ENCODE peak calls at places on chromosomes 16 and 17, in five cellular contexts. A is brain microvascular endothelial cell, N is fibroblast of villous mesenchyme, C is cardiac muscle cell, K is upper lobe of right lung. U is an unnamed sample.

GRCh38 chr16:56349711-56350161 is 75.6 kb downstream of the AMFR start:
- DNase-seq in K (peak; percentile 36), N (no peak), C (no peak), A (no peak), U (no peak)

GRCh38 chr17:5249615-5250014 is 15.0 kb upstream of the SCIMP start:
- DNase-seq in A (peak; percentile 76), C (peak; percentile 74), N (peak; percentile 82), K (no peak), U (peak; percentile 11)

GRCh38 chr16:7509919-7510705 is 177.5 kb downstream of the RBFOX1 start:
- DNase-seq in C (no peak), N (no peak), A (no peak), K (no peak), U (no peak)

GRCh38 chr16:3158498-3159314 is 23.9 kb downstream of the ZNF213 start:
- DNase-seq in A (peak; percentile 80), K (peak; percentile 95), C (peak; percentile 54), N (peak; percentile 91), U (peak; percentile 88)

GRCh38 chr17:30218689-30219266 is 16.7 kb downstream of the SLC6A4 start:
- DNase-seq in C (no peak), N (no peak), A (no peak), K (no peak), U (no peak)

GRCh38 chr17:19707728-19708221 is 8.6 kb downstream of the SLC47A2 start:
- DNase-seq in K (no peak), A (no peak), C (no peak), N (no peak), U (no peak)

GRCh38 chr17:51322390-51323029 is 62.2 kb downstream of the UTP18 start:
- DNase-seq in C (peak; percentile 46), K (no peak), A (no peak), N (peak; percentile 14), U (no peak)

GRCh38 chr17:44909681-44910144 is 5.6 kb downstream of the GFAP start:
- DNase-seq in C (no peak), K (no peak), N (peak; percentile 56), A (peak; percentile 61), U (peak; percentile 63)

GRCh38 chr16:67014641-67015315 is 14.2 kb upstream of the CBFB start:
- DNase-seq in C (no peak), K (peak; percentile 26), N (no peak), A (no peak), U (no peak)

GRCh38 chr17:78144146-78144719 is 2.0 kb upstream of the C17orf99 start:
- DNase-seq in K (peak; percentile 91), N (peak; percentile 90), C (peak; percentile 84), A (peak; percentile 45), U (peak; percentile 84)

GRCh38 chr16:19008245-19008644 is 24.5 kb downstream of the TMC7 start:
- DNase-seq in C (no peak), N (peak; percentile 57), K (no peak), A (peak; percentile 82), U (peak; percentile 93)

GRCh38 chr16:84720180-84720579 is 20.4 kb downstream of the USP10 start:
- DNase-seq in K (no peak), C (no peak), N (no peak), A (peak; percentile 49), U (no peak)

GRCh38 chr16:6020162-6020980 is 922.8 kb upstream of the EEF2KMT start:
- DNase-seq in K (no peak), A (no peak), C (peak; percentile 4), N (no peak), U (no peak)

GRCh38 chr17:3712811-3713463 is 10.8 kb upstream of the HASPIN start:
- DNase-seq in K (no peak), C (no peak), A (no peak), N (no peak), U (no peak)

GRCh38 chr17:8436169-8436932 is 667 bp downstream of the NDEL1 start:
- DNase-seq in C (peak; percentile 82), A (peak; percentile 46), K (peak; percentile 90), N (peak; percentile 73), U (peak; percentile 69)

GRCh38 chr16:57873218-57873617 is 70.9 kb upstream of the KIFC3 start:
- DNase-seq in K (no peak), A (no peak), C (no peak), N (no peak), U (no peak)

GRCh38 chr17:71970312-71970711 is 150.5 kb upstream of the SOX9 start:
- DNase-seq in C (no peak), N (no peak), K (no peak), A (peak; percentile 22), U (no peak)

GRCh38 chr16:22942812-22943211 is 128.8 kb downstream of the HS3ST2 start:
- DNase-seq in N (no peak), K (no peak), A (no peak), C (no peak), U (no peak)

GRCh38 chr17:31787857-31788570 is 71.0 kb downstream of the COPRS start:
- DNase-seq in K (peak; percentile 66), C (peak; percentile 26), A (peak; percentile 63), N (peak; percentile 81), U (peak; percentile 98)

GRCh38 chr17:50909765-50910661 is 43.9 kb upstream of the TOB1 start:
- DNase-seq in K (no peak), N (no peak), C (no peak), A (no peak), U (no peak)

GRCh38 chr17:5485270-5486205 is at the start of gene DERL2:
- DNase-seq in C (no peak), N (no peak), K (no peak), A (peak; percentile 10), U (peak; percentile 21)

GRCh38 chr16:77300232-77300631 is 101.0 kb downstream of the SYCE1L start:
- DNase-seq in K (no peak), N (no peak), C (no peak), A (no peak), U (no peak)

GRCh38 chr17:43213545-43213944 is 1.9 kb downstream of the TMEM106A start:
- DNase-seq in K (no peak), N (no peak), C (no peak), A (no peak), U (no peak)

GRCh38 chr17:81888105-81888987 is 3.0 kb downstream of the ALYREF start:
- DNase-seq in N (no peak), K (no peak), C (no peak), A (no peak), U (no peak)

GRCh38 chr17:81891303-81891552 is 158 bp downstream of the ALYREF start:
- DNase-seq in C (no peak), A (no peak), K (no peak), N (no peak), U (no peak)

GRCh38 chr17:81888988-81889595 is 2.3 kb downstream of the ALYREF start:
- DNase-seq in K (no peak), A (no peak), N (no peak), C (no peak), U (no peak)

GRCh38 chr17:81890447-81891302 is 711 bp downstream of the ALYREF start:
- DNase-seq in N (peak; percentile 19), K (no peak), C (peak; percentile 31), A (no peak), U (no peak)

GRCh38 chr17:81889602-81890001 is 1.8 kb downstream of the ALYREF start:
- DNase-seq in N (no peak), K (no peak), C (no peak), A (no peak), U (no peak)
- H3K4me3 ChIP-seq in N (peak overlapping the region; percentile 9), K (no peak overlapping the region), C (no peak overlapping the region), A (peak overlapping the region; percentile 9), U (peak overlapping the region; percentile 70)

DNA sequence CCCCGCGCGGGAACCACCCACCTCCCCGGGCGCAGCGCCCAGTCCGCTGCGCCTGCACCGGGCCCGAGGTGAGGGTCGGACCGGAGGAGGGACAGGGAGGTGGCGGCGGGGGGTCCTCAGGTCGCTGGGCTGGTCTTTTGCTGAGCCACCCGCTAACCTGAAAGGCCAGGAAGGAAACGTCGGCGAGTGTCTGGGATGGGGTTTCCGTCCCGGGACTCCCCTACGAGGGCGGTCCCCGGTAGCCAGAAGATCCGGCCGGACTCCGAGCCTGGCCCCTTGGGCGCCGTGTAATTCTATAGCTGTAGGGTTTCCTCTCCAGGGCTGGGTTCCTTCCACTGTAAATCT is 5.0 kb downstream of the TBX2 start:
- DNase-seq in A (no peak), N (no peak), C (no peak), K (peak; percentile 59), U (no peak)
- H3K4me3 ChIP-seq in A (peak overlapping the region; percentile 84), N (peak overlapping the region; percentile 74), C (peak overlapping the region; percentile 63), K (peak overlapping the region; percentile 65), U (no peak overlapping the region)

DNA sequence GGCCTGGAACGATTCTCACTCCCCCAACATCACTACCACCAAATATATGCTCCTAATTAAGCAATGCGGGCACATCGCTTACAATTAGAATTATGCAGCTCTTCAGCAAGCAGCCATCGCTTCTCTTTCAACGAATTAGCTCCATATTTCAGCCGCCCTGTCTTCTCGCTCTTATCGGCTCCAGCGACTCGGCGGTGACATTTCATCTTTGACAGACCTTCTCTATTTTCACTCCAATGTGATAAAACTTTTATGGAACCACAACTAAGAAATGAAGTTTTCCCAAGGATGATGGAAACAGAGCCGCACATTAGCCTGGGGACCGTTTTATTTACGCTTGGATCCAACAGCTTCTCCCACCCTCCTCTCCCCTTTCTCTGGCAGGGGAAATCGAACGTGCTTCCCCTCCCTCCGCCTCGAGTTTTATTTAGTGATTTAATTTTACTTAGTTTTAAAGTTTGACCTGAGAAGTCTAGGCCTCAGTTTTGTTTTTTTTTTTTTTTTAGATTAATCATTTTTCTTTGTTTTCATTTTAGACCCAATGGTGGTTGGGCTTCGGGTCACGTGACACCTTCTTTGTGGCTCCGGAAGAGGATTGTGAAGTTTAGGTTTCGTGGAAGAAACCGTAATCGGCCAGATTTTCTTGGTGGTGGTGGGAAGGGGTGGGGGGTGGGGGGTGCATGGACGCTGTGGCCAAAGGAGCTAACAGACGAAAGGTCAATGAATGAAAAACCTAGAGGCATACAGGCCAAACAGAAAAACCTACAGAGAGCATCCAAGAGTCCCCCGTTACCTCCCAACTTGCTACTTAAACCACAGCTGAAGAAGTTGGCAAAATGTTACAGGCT is 3.2 kb upstream of the HOXB2 start:
- DNase-seq in K (no peak), C (no peak), N (peak; percentile 63), A (no peak), U (peak; percentile 67)
- H3K4me3 ChIP-seq in K (peak overlapping the region; percentile 35), C (peak overlapping the region; percentile 90), N (peak overlapping the region; percentile 21), A (peak overlapping the region; percentile 9), U (peak overlapping the region; percentile 10)

DNA sequence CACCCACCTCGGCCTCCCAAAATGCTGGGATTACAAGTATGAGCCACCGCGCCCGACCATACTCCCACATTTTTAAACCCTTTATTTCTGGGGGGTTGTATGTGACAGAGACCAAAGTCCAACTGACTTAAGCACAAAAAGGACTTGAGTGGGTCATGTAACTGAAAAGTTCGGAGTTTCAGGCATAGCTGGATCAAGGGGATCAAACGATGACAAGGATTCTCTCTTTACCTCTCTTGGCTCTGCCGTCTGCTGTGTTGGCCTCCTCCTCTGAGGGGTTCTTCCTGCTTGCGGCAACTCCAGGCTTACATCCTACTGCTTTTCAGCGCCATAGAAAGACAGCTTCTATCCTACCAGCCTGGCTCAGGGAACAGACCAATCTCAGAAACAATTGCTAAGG is 9.2 kb upstream of the SBK1 start:
- DNase-seq in N (no peak), K (no peak), A (no peak), C (no peak), U (no peak)
- H3K4me3 ChIP-seq in N (no peak overlapping the region), K (no peak overlapping the region), A (no peak overlapping the region), C (no peak overlapping the region), U (no peak overlapping the region)

GRCh38 chr16:81241706-81242105 is 3.2 kb downstream of the BCO1 start:
- DNase-seq in C (no peak), N (no peak), K (no peak), A (no peak), U (no peak)
- H3K4me3 ChIP-seq in C (no peak overlapping the region), N (no peak overlapping the region), K (no peak overlapping the region), A (no peak overlapping the region), U (no peak overlapping the region)